ENCODE peak calls at places on chromosome 10, in seven cellular contexts. V is SK-N-SH, X is HCT116, A is K562, D is H1, F is GM12878, C is HepG2. Y is an unnamed sample.

GRCh38 chr10:113557389-113558321 is 4.8 kb downstream of the HABP2 start:
- DNase-seq in V (peak; percentile 60), X (no peak), A (peak; percentile 48), D (no peak), F (no peak), C (no peak), Y (peak; percentile 59)

GRCh38 chr10:132733926-132734325 is 52.0 kb downstream of the NKX6-2 start:
- DNase-seq in V (no peak), X (no peak), A (no peak), D (no peak), F (no peak), C (no peak), Y (no peak)

GRCh38 chr10:69172241-69172998 is 7.6 kb upstream of the SUPV3L1 start:
- DNase-seq in V (no peak), X (no peak), A (no peak), D (no peak), F (no peak), C (no peak), Y (no peak)

GRCh38 chr10:101777857-101778145 is 1.9 kb upstream of the FGF8 start:
- DNase-seq in V (peak; percentile 21), X (no peak), A (no peak), D (no peak), F (no peak), C (no peak), Y (no peak)

GRCh38 chr10:15116225-15116624 is 19.1 kb downstream of the RPP38 start:
- DNase-seq in V (no peak), X (no peak), A (no peak), D (no peak), F (no peak), C (no peak), Y (no peak)

GRCh38 chr10:5775705-5776104 is 37.5 kb downstream of the GDI2 start:
- DNase-seq in V (no peak), X (no peak), A (no peak), D (no peak), F (no peak), C (no peak), Y (no peak)

GRCh38 chr10:49292565-49293207 is 6.3 kb upstream of the C10orf71 start:
- DNase-seq in V (no peak), X (no peak), A (no peak), D (no peak), F (no peak), C (no peak), Y (no peak)

GRCh38 chr10:93417886-93418285 is 64.2 kb downstream of the MYOF start:
- DNase-seq in V (no peak), X (no peak), A (no peak), D (no peak), F (no peak), C (no peak), Y (no peak)

GRCh38 chr10:10886861-10887539 is 130.7 kb upstream of the CELF2 start:
- DNase-seq in V (no peak), X (no peak), A (no peak), D (no peak), F (no peak), C (no peak), Y (no peak)

GRCh38 chr10:67971311-67971710 is 86.9 kb downstream of the SIRT1 start:
- DNase-seq in V (no peak), X (no peak), A (no peak), D (no peak), F (no peak), C (no peak), Y (no peak)

GRCh38 chr10:5400843-5401242 is 3.8 kb downstream of the TUBAL3 start:
- DNase-seq in V (no peak), X (no peak), A (no peak), D (no peak), F (no peak), C (no peak), Y (no peak)

GRCh38 chr10:10903620-10904019 is 114.1 kb upstream of the CELF2 start:
- DNase-seq in V (no peak), X (no peak), A (no peak), D (no peak), F (no peak), C (no peak), Y (no peak)

GRCh38 chr10:100158044-100158805 is 27.6 kb downstream of the ERLIN1 start:
- DNase-seq in V (no peak), X (no peak), A (no peak), D (no peak), F (peak; percentile 68), C (no peak), Y (no peak)

GRCh38 chr10:119933179-119933578 is 40.6 kb downstream of the SEC23IP start:
- DNase-seq in V (peak; percentile 60), X (no peak), A (no peak), D (no peak), F (no peak), C (peak; percentile 16), Y (no peak)

GRCh38 chr10:88980836-88981235 is 9.8 kb upstream of the FAS start:
- DNase-seq in V (no peak), X (no peak), A (no peak), D (no peak), F (no peak), C (no peak), Y (no peak)

GRCh38 chr10:114664127-114664526 is 6.1 kb upstream of the ABLIM1 start:
- DNase-seq in V (no peak), X (no peak), A (no peak), D (no peak), F (no peak), C (no peak), Y (no peak)

GRCh38 chr10:97412891-97413304 is 11.8 kb upstream of the RRP12 start:
- DNase-seq in V (no peak), X (peak; percentile 51), A (no peak), D (no peak), F (no peak), C (peak; percentile 52), Y (peak; percentile 63)

GRCh38 chr10:97517778-97518561 is 19.2 kb downstream of the UBTD1 start:
- DNase-seq in V (peak; percentile 51), X (peak; percentile 27), A (no peak), D (no peak), F (no peak), C (no peak), Y (no peak)

GRCh38 chr10:60645928-60646433 is 132.3 kb upstream of the CDK1 start:
- DNase-seq in V (no peak), X (no peak), A (no peak), D (no peak), F (no peak), C (no peak), Y (no peak)

GRCh38 chr10:60648761-60649160 is 129.5 kb upstream of the CDK1 start:
- DNase-seq in V (no peak), X (no peak), A (no peak), D (no peak), F (no peak), C (no peak), Y (no peak)

GRCh38 chr10:60644436-60645130 is 133.7 kb upstream of the CDK1 start:
- DNase-seq in V (no peak), X (no peak), A (no peak), D (no peak), F (no peak), C (no peak), Y (no peak)

GRCh38 chr10:60649485-60650271 is 128.6 kb upstream of the CDK1 start:
- DNase-seq in V (no peak), X (no peak), A (no peak), D (no peak), F (no peak), C (no peak), Y (no peak)

DNA sequence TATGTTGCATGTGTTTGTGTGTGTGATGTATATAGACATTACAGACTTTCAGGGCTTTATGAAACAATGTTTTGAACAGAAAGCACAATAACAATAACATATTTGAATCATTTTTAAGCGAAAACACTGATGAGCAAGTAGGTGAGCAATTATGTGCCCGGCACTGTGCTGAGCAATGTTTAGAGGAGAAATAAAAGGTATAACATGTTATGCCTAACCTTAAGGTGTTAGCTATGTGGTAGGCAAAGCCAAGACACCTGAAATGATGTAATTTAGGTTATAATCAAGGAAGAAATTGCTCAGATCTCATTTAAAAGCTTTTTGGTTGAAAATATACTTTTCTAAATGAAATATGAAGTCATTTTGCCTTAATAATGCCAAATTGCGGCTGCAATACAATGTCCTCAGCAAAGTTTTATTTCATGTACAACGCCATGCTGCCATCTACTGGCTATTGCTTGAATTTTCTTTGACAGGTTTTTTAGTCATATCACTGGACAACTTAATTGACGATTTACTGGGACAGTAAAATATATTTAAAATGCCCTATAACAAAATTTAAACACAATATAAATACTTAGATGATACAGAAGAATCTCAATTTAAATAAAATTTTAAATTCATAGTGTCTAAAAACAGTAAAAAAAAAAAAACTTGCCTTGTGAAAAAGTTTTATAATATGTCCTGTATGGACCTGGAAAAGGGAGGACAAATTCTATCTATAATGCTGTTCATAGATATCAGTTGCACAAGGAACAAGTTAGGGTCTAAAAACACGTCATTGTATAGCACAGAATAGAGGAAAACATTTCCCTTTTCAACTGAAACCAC is 131.1 kb upstream of the CDK1 start:
- DNase-seq in V (peak; percentile 12), X (peak; percentile 48), A (peak; percentile 32), D (no peak), F (peak; percentile 17), C (peak; percentile 46), Y (peak; percentile 80)
- TF ChIP-seq JUND in V (no peak), X (no peak), A (no peak), D (no peak), F (no peak), C (no peak), Y (no peak)

DNA sequence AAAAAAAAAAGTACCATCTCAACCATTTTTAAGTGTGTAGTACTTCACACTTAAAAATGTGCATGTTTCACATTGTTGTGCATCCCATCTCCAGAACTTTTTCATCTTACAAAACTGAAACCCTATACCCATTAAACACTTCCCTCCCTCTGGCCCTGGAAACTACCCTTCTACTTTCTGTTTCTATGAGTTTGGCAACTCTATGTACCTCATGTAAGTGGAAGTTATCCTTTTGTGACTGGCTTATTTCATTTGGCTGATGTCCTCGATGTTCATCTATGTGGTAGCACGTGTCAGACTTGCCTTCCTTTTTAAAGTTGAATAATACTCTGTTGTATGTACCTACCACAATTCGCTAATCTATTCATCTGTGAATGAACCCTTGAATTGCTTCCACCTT is 12.2 kb downstream of the KCNMA1 start:
- DNase-seq in V (no peak), X (no peak), A (no peak), D (no peak), F (no peak), C (no peak), Y (no peak)
- TF ChIP-seq JUND in V (no peak), X (no peak), A (no peak), D (no peak), F (no peak), C (no peak), Y (no peak)

DNA sequence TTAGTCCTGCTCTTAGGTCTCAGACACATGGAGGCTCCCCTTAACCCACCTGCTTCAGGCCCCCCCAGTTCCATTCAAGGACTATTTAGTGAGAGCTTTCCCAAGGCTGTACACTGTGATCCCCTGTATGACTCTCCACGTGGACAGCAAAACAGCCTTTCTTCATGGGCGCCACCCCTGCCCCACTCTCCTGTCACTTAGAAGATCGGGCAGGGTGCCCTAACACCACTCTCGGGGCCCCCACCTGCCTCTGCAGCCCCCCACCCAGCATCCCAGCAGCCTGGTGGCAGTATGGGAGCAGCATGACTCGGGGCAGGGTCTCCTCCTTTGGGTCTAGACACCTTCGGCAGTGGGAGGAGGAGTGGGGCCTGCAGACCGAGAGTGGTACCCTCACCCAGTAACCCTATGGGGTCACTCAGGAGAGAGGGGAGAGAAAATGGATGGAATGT is 116.6 kb downstream of the PTPN20 start:
- DNase-seq in V (no peak), X (no peak), A (no peak), D (no peak), F (no peak), C (no peak), Y (no peak)
- TF ChIP-seq JUND in V (no peak), X (no peak), A (no peak), D (no peak), F (no peak), C (no peak), Y (no peak)

GRCh38 chr10:91590904-91591791 is 41.7 kb downstream of the PPP1R3C start:
- DNase-seq in V (peak; percentile 73), X (no peak), A (peak; percentile 50), D (no peak), F (no peak), C (no peak), Y (no peak)
- TF ChIP-seq JUND in V (no peak), X (no peak), A (peak; percentile 65), D (no peak), F (no peak), C (no peak), Y (no peak)

Y was measured in T47D.